ENCODE peak calls at places on chromosomes 1 and 21, in four cellular contexts. C is AG09309, D is GF-D8, O is osteoblast. Q is an unnamed sample.

GRCh38 chr1:38488162-38488898 is 371.2 kb downstream of the RRAGC start:
- DNase-seq in C (no peak), D (no peak), O (no peak), Q (no peak)

GRCh38 chr1:204479387-204480136 is 15.0 kb downstream of the PIK3C2B start:
- DNase-seq in D (no peak), C (no peak), O (no peak), Q (no peak)

GRCh38 chr1:161201828-161202712 is at the start of gene NDUFS2:
- DNase-seq in D (peak), C (peak), O (peak), Q (peak)

GRCh38 chr21:43295016-43295958 is 126.5 kb downstream of the CRYAA start:
- DNase-seq in C (no peak), D (no peak), O (no peak), Q (no peak)

GRCh38 chr1:37724575-37724974 is 32.3 kb downstream of the CDCA8 start:
- DNase-seq in D (no peak), O (no peak), C (no peak), Q (no peak)

GRCh38 chr1:53413175-53414001 is 45.8 kb upstream of the DMRTB1 start:
- DNase-seq in O (peak), C (peak), D (no peak), Q (peak)

GRCh38 chr1:85295006-85295431 is 18.6 kb upstream of the BCL10 start:
- DNase-seq in D (no peak), O (no peak), C (no peak), Q (peak)

GRCh38 chr1:48217861-48218260 is 4.7 kb upstream of the SLC5A9 start:
- DNase-seq in D (no peak), O (no peak), C (no peak), Q (no peak)

GRCh38 chr1:207920481-207921050 is 9.6 kb upstream of the CD34 start:
- DNase-seq in D (no peak), C (no peak), O (no peak), Q (no peak)

GRCh38 chr1:230424440-230425251 is 1.5 kb downstream of the PGBD5 start:
- DNase-seq in C (no peak), O (no peak), D (peak), Q (no peak)

GRCh38 chr1:232880354-232880753 is 70.1 kb upstream of the NTPCR start:
- DNase-seq in C (no peak), O (no peak), D (no peak), Q (no peak)

GRCh38 chr1:52268372-52268771 is 97.6 kb downstream of the CC2D1B start:
- DNase-seq in D (no peak), C (no peak), O (no peak), Q (no peak)

GRCh38 chr1:163076044-163076443 is 6.9 kb downstream of the RGS4 start:
- DNase-seq in C (no peak), D (no peak), O (no peak), Q (no peak)

GRCh38 chr1:110752941-110753725 is 78.4 kb upstream of the KCNA3 start:
- DNase-seq in O (no peak), D (no peak), C (no peak), Q (no peak)

GRCh38 chr1:181490740-181491712 is 7.7 kb downstream of the CACNA1E start:
- DNase-seq in C (no peak), O (no peak), D (no peak), Q (no peak)

GRCh38 chr1:22815421-22816062 is 104.9 kb downstream of the EPHB2 start:
- DNase-seq in C (no peak), D (no peak), O (peak), Q (no peak)

GRCh38 chr1:111274653-111275052 is 16.0 kb upstream of the CHIA start:
- DNase-seq in D (no peak), O (peak), C (peak), Q (no peak)

GRCh38 chr1:9659328-9659727 is 7.8 kb downstream of the PIK3CD start:
- DNase-seq in D (no peak), C (peak), O (peak), Q (no peak)

GRCh38 chr1:24909388-24909898 is 20.6 kb downstream of the RUNX3 start:
- DNase-seq in D (no peak), C (no peak), O (peak), Q (peak)

GRCh38 chr1:2596530-2597333 is 10.2 kb downstream of the PRXL2B start:
- DNase-seq in C (no peak), O (peak), D (no peak), Q (no peak)

Q was measured in Caki2.